ENCODE peak calls at places on chromosomes 13 and 19, in eight cellular contexts. One of them, this sample, is unnamed. For H3K4me1 and H3K9me3, the result is how much of the 10 kb centered on the place peaks cover.

GRCh38 chr13:102779426-102780159 is 6.0 kb upstream of the TEX30 start:
- DNase-seq in iPS DF 6.9: no peak
- DNase-seq in transverse colon: no peak
- DNase-seq in left ventricle myocardium inferior: no peak
- DNase-seq in heart right ventricle: no peak
- DNase-seq in neural progenitor cell: no peak
- DNase-seq in cardiac muscle cell: no peak
- DNase-seq in esophagus squamous epithelium: no peak
- DNase-seq in this sample: no peak

GRCh38 chr13:43331676-43332075 is 308.3 kb downstream of the DNAJC15 start:
- DNase-seq in esophagus squamous epithelium: no peak
- DNase-seq in cardiac muscle cell: no peak
- DNase-seq in iPS DF 6.9: no peak
- DNase-seq in heart right ventricle: no peak
- DNase-seq in left ventricle myocardium inferior: no peak
- DNase-seq in transverse colon: no peak
- DNase-seq in neural progenitor cell: peak
- DNase-seq in this sample: no peak

GRCh38 chr13:35693142-35693784 is 216.8 kb upstream of the MAB21L1 start:
- DNase-seq in left ventricle myocardium inferior: no peak
- DNase-seq in cardiac muscle cell: no peak
- DNase-seq in esophagus squamous epithelium: no peak
- DNase-seq in heart right ventricle: no peak
- DNase-seq in neural progenitor cell: no peak
- DNase-seq in transverse colon: no peak
- DNase-seq in iPS DF 6.9: no peak
- DNase-seq in this sample: no peak

GRCh38 chr19:18709546-18709945 is 26.1 kb downstream of the CRTC1 start:
- DNase-seq in neural progenitor cell: no peak
- DNase-seq in heart right ventricle: no peak
- DNase-seq in left ventricle myocardium inferior: no peak
- DNase-seq in esophagus squamous epithelium: no peak
- DNase-seq in cardiac muscle cell: no peak
- DNase-seq in transverse colon: no peak
- DNase-seq in iPS DF 6.9: no peak
- DNase-seq in this sample: no peak

GRCh38 chr19:18591735-18592385 is 3.3 kb downstream of the REX1BD start:
- DNase-seq in neural progenitor cell: no peak
- DNase-seq in iPS DF 6.9: no peak
- DNase-seq in transverse colon: no peak
- DNase-seq in heart right ventricle: no peak
- DNase-seq in left ventricle myocardium inferior: no peak
- DNase-seq in cardiac muscle cell: no peak
- DNase-seq in esophagus squamous epithelium: no peak
- DNase-seq in this sample: no peak

GRCh38 chr19:44824758-44825157 is 15.9 kb downstream of the BCAM start:
- DNase-seq in neural progenitor cell: no peak
- DNase-seq in transverse colon: no peak
- DNase-seq in iPS DF 6.9: no peak
- DNase-seq in left ventricle myocardium inferior: no peak
- DNase-seq in heart right ventricle: no peak
- DNase-seq in esophagus squamous epithelium: no peak
- DNase-seq in cardiac muscle cell: no peak
- DNase-seq in this sample: no peak

GRCh38 chr19:18251587-18252369 is 22.5 kb downstream of the IQCN start:
- DNase-seq in esophagus squamous epithelium: no peak
- DNase-seq in heart right ventricle: peak
- DNase-seq in transverse colon: peak
- DNase-seq in left ventricle myocardium inferior: peak
- DNase-seq in neural progenitor cell: peak
- DNase-seq in iPS DF 6.9: peak
- DNase-seq in cardiac muscle cell: peak
- DNase-seq in this sample: peak

GRCh38 chr19:19354007-19354406 is 33.4 kb downstream of the MAU2 start:
- DNase-seq in transverse colon: no peak
- DNase-seq in heart right ventricle: no peak
- DNase-seq in cardiac muscle cell: no peak
- DNase-seq in left ventricle myocardium inferior: no peak
- DNase-seq in iPS DF 6.9: no peak
- DNase-seq in esophagus squamous epithelium: no peak
- DNase-seq in neural progenitor cell: no peak
- DNase-seq in this sample: no peak

GRCh38 chr13:95880346-95880745 is 172.9 kb downstream of the UGGT2 start:
- DNase-seq in transverse colon: no peak
- DNase-seq in heart right ventricle: no peak
- DNase-seq in neural progenitor cell: no peak
- DNase-seq in iPS DF 6.9: no peak
- DNase-seq in esophagus squamous epithelium: no peak
- DNase-seq in left ventricle myocardium inferior: no peak
- DNase-seq in cardiac muscle cell: no peak
- DNase-seq in this sample: no peak

GRCh38 chr13:114024603-114025431 is 50.9 kb upstream of the C13orf46 start:
- DNase-seq in heart right ventricle: no peak
- DNase-seq in esophagus squamous epithelium: no peak
- DNase-seq in cardiac muscle cell: no peak
- DNase-seq in iPS DF 6.9: no peak
- DNase-seq in neural progenitor cell: no peak
- DNase-seq in left ventricle myocardium inferior: no peak
- DNase-seq in transverse colon: peak
- DNase-seq in this sample: no peak

GRCh38 chr13:43573787-43574562 is 212.8 kb downstream of the ENOX1 start:
- DNase-seq in transverse colon: no peak
- DNase-seq in iPS DF 6.9: no peak
- DNase-seq in heart right ventricle: no peak
- DNase-seq in esophagus squamous epithelium: no peak
- DNase-seq in cardiac muscle cell: no peak
- DNase-seq in left ventricle myocardium inferior: no peak
- DNase-seq in neural progenitor cell: no peak
- DNase-seq in this sample: no peak

GRCh38 chr19:15551183-15552004 is 43.1 kb downstream of the CYP4F22 start:
- DNase-seq in left ventricle myocardium inferior: no peak
- DNase-seq in iPS DF 6.9: no peak
- DNase-seq in transverse colon: peak
- DNase-seq in cardiac muscle cell: no peak
- DNase-seq in heart right ventricle: no peak
- DNase-seq in esophagus squamous epithelium: no peak
- DNase-seq in neural progenitor cell: no peak
- DNase-seq in this sample: no peak

GRCh38 chr19:50315773-50316448 is 13.3 kb downstream of the KCNC3 start:
- DNase-seq in left ventricle myocardium inferior: no peak
- DNase-seq in neural progenitor cell: peak
- DNase-seq in iPS DF 6.9: no peak
- DNase-seq in transverse colon: no peak
- DNase-seq in cardiac muscle cell: peak
- DNase-seq in heart right ventricle: no peak
- DNase-seq in esophagus squamous epithelium: no peak
- DNase-seq in this sample: no peak

GRCh38 chr19:48815870-48816501 is 5.2 kb upstream of the BCAT2 start:
- DNase-seq in neural progenitor cell: no peak
- DNase-seq in transverse colon: no peak
- DNase-seq in cardiac muscle cell: peak
- DNase-seq in heart right ventricle: no peak
- DNase-seq in left ventricle myocardium inferior: no peak
- DNase-seq in iPS DF 6.9: no peak
- DNase-seq in esophagus squamous epithelium: no peak
- DNase-seq in this sample: no peak

GRCh38 chr13:100597253-100597652 is 8.7 kb upstream of the GGACT start:
- DNase-seq in iPS DF 6.9: no peak
- DNase-seq in left ventricle myocardium inferior: no peak
- DNase-seq in cardiac muscle cell: no peak
- DNase-seq in esophagus squamous epithelium: no peak
- DNase-seq in heart right ventricle: no peak
- DNase-seq in transverse colon: no peak
- DNase-seq in neural progenitor cell: no peak
- DNase-seq in this sample: no peak

DNA sequence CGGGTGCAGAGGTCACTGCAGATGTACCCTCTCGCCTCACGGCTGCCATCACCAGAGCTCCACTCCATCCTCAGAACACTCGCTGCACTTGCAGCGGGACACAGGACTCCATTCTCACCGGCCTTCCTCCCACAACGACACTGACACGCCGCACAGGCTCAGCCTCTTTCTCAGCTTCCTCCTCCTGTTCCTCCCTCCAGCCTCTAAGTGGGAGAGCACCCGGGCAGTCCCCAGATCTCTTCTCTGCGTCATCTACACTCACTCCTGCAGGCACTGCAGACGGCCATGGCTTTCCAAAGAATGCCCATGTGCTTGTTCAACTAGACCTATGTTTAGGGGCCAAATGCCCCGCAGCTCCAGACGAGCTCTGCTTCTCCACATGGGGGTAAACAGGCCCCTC is 14.3 kb upstream of the FKRP start:
- DNase-seq in iPS DF 6.9: no peak
- DNase-seq in left ventricle myocardium inferior: no peak
- DNase-seq in transverse colon: no peak
- DNase-seq in esophagus squamous epithelium: no peak
- DNase-seq in heart right ventricle: no peak
- DNase-seq in cardiac muscle cell: no peak
- DNase-seq in neural progenitor cell: no peak
- DNase-seq in this sample: no peak
- H3K4me1 ChIP-seq in iPS DF 6.9: under half
- H3K4me1 ChIP-seq in left ventricle myocardium inferior: half or more
- H3K4me1 ChIP-seq in transverse colon: under half
- H3K4me1 ChIP-seq in esophagus squamous epithelium: under half
- H3K4me1 ChIP-seq in heart right ventricle: under half
- H3K4me1 ChIP-seq in cardiac muscle cell: under half
- H3K4me1 ChIP-seq in neural progenitor cell: under half
- H3K4me1 ChIP-seq in this sample: half or more

DNA sequence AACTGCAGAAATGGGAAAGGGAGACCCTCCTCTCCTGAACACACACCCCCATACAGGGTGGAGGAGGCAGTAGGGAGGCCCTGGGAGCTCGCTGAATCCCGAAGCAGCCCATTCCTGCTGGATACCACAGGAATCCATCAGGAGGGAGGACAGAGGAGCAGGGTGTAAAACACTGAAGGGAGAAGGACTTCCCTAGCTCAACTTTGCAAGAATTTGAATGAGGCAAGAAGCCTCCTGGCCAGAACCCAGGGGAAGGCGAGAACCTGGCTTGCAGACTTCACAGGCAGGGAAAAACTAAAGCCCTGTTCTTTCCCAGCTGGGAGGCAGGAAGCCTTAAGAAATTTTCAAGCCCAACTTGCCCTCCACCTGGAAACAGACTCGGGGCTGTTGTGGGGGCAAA is 43.5 kb downstream of the ZNF91 start:
- DNase-seq in left ventricle myocardium inferior: no peak
- DNase-seq in iPS DF 6.9: no peak
- DNase-seq in transverse colon: no peak
- DNase-seq in neural progenitor cell: no peak
- DNase-seq in esophagus squamous epithelium: no peak
- DNase-seq in cardiac muscle cell: no peak
- DNase-seq in heart right ventricle: no peak
- DNase-seq in this sample: no peak
- H3K9me3 ChIP-seq in left ventricle myocardium inferior: half or more
- H3K9me3 ChIP-seq in iPS DF 6.9: under half
- H3K9me3 ChIP-seq in transverse colon: half or more
- H3K9me3 ChIP-seq in neural progenitor cell: half or more
- H3K9me3 ChIP-seq in esophagus squamous epithelium: half or more
- H3K9me3 ChIP-seq in cardiac muscle cell: under half
- H3K9me3 ChIP-seq in heart right ventricle: under half
- H3K9me3 ChIP-seq in this sample: half or more

GRCh38 chr13:26980099-26981031 is 191.2 kb downstream of the USP12 start:
- DNase-seq in heart right ventricle: no peak
- DNase-seq in iPS DF 6.9: no peak
- DNase-seq in transverse colon: no peak
- DNase-seq in cardiac muscle cell: no peak
- DNase-seq in neural progenitor cell: no peak
- DNase-seq in esophagus squamous epithelium: no peak
- DNase-seq in left ventricle myocardium inferior: no peak
- DNase-seq in this sample: no peak
- H3K27ac ChIP-seq in heart right ventricle: no peak
- H3K27ac ChIP-seq in iPS DF 6.9: no peak
- H3K27ac ChIP-seq in transverse colon: peak
- H3K27ac ChIP-seq in cardiac muscle cell: no peak
- H3K27ac ChIP-seq in neural progenitor cell: no peak
- H3K27ac ChIP-seq in esophagus squamous epithelium: no peak
- H3K27ac ChIP-seq in left ventricle myocardium inferior: no peak
- H3K27ac ChIP-seq in this sample: no peak

DNA sequence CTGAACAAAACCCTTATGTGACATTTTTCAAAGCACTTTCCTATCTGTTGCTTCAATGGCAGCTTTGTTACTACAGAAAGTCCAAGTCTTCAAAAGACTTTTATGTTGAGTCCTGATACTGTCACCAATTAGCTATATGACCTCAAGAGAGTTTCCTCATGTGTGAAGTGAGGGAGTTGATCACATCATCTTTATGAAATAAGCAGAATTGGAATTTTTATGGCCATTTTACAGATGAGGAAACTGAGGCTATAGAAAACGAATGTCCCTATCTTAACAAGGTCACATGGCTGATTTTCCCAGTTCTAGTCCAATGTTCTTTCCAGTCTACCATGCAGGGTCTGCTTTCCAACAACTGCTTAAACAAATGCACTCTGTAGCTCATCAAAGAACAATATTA is 2.6 kb downstream of the TNFRSF19 start:
- DNase-seq in iPS DF 6.9: no peak
- DNase-seq in left ventricle myocardium inferior: no peak
- DNase-seq in cardiac muscle cell: no peak
- DNase-seq in neural progenitor cell: no peak
- DNase-seq in esophagus squamous epithelium: no peak
- DNase-seq in transverse colon: no peak
- DNase-seq in heart right ventricle: no peak
- DNase-seq in this sample: no peak
- H3K4me1 ChIP-seq in iPS DF 6.9: under half
- H3K4me1 ChIP-seq in left ventricle myocardium inferior: under half
- H3K4me1 ChIP-seq in cardiac muscle cell: under half
- H3K4me1 ChIP-seq in neural progenitor cell: half or more
- H3K4me1 ChIP-seq in esophagus squamous epithelium: under half
- H3K4me1 ChIP-seq in transverse colon: under half
- H3K4me1 ChIP-seq in heart right ventricle: under half
- H3K4me1 ChIP-seq in this sample: under half